ENCODE peak calls at places on chromosomes 3 and 15, in seven cellular contexts. Z is aorta; T is transverse colon; L is skeletal muscle cell; R is CD4-positive, alpha-beta memory T cell; C is heart right ventricle; W is Karpas-422. B is an unnamed sample.

GRCh38 chr3:12345141-12345561 is 56.3 kb downstream of the PPARG start:
- DNase-seq in Z (no peak), T (no peak), L (peak), W (no peak), R (no peak), C (no peak), B (no peak)

GRCh38 chr3:121651684-121652083 is 9.0 kb downstream of the HCLS1 start:
- DNase-seq in L (peak), W (no peak), Z (no peak), T (no peak), C (no peak), R (no peak), B (no peak)

GRCh38 chr15:74427607-74428441 is 5.9 kb downstream of the SEMA7A start:
- DNase-seq in W (no peak), T (no peak), C (no peak), L (no peak), R (no peak), Z (no peak), B (no peak)

GRCh38 chr3:116425126-116425525 is 20.2 kb downstream of the LSAMP start:
- DNase-seq in C (no peak), W (no peak), T (no peak), R (no peak), Z (no peak), L (no peak), B (no peak)

GRCh38 chr15:38367476-38367875 is 86.5 kb upstream of the FAM98B start:
- DNase-seq in R (no peak), W (no peak), L (peak), Z (no peak), C (no peak), T (no peak), B (no peak)

GRCh38 chr15:50128266-50128665 is 9.2 kb upstream of the ATP8B4 start:
- DNase-seq in Z (peak), T (peak), W (no peak), L (no peak), C (peak), R (no peak), B (peak)

GRCh38 chr3:174767853-174768382 is 91.2 kb upstream of the NAALADL2 start:
- DNase-seq in Z (no peak), C (no peak), T (no peak), L (peak), W (no peak), R (no peak), B (no peak)

GRCh38 chr15:71753346-71753745 is 57.0 kb upstream of the NR2E3 start:
- DNase-seq in T (no peak), R (no peak), L (peak), C (no peak), Z (no peak), W (no peak), B (no peak)

GRCh38 chr3:152909180-152909883 is 74.4 kb downstream of the P2RY1 start:
- DNase-seq in L (peak), W (no peak), R (no peak), T (no peak), Z (no peak), C (peak), B (peak)

GRCh38 chr3:165837058-165837525 is at the start of gene BCHE:
- DNase-seq in Z (no peak), L (peak), W (no peak), R (no peak), C (peak), T (no peak), B (peak)

GRCh38 chr3:61812517-61812916 is 251.1 kb downstream of the PTPRG start:
- DNase-seq in L (no peak), T (no peak), Z (no peak), W (no peak), R (no peak), C (no peak), B (no peak)

GRCh38 chr3:52216585-52217408 is 8.6 kb downstream of the TLR9 start:
- DNase-seq in W (no peak), Z (no peak), L (peak), R (peak), C (peak), T (peak), B (no peak)

GRCh38 chr3:12476238-12476897 is 7.9 kb upstream of the TSEN2 start:
- DNase-seq in W (no peak), C (no peak), T (no peak), R (no peak), Z (no peak), L (peak), B (no peak)

GRCh38 chr15:75720787-75721461 is 8.3 kb upstream of the CSPG4 start:
- DNase-seq in R (no peak), T (peak), C (no peak), L (no peak), Z (peak), W (peak), B (no peak)

GRCh38 chr15:60326824-60327654 is 70.7 kb downstream of the ANXA2 start:
- DNase-seq in T (no peak), Z (no peak), W (peak), L (no peak), R (no peak), C (peak), B (peak)

GRCh38 chr3:188185717-188186236 is 31.8 kb downstream of the LPP start:
- DNase-seq in W (peak), L (no peak), C (no peak), R (no peak), T (peak), Z (no peak), B (peak)

GRCh38 chr15:69161878-69162213 is 1.4 kb downstream of the GLCE start:
- DNase-seq in R (no peak), Z (no peak), T (no peak), L (no peak), C (no peak), W (no peak), B (no peak)

GRCh38 chr15:52678468-52679231 is 538 bp downstream of the ATOSA start:
- DNase-seq in T (peak), W (peak), C (peak), Z (peak), L (peak), R (peak), B (peak)

GRCh38 chr3:178257491-178257890 is 278.7 kb upstream of the KCNMB2 start:
- DNase-seq in T (no peak), R (no peak), Z (no peak), W (no peak), L (no peak), C (no peak), B (no peak)

GRCh38 chr3:77348244-77348855 is 308.5 kb downstream of the ROBO2 start:
- DNase-seq in T (no peak), Z (no peak), R (no peak), C (no peak), W (peak), L (no peak), B (peak)

GRCh38 chr15:66961407-66961884 is 104.0 kb upstream of the SMAD3 start:
- DNase-seq in C (no peak), Z (no peak), R (no peak), L (no peak), W (no peak), T (no peak), B (no peak)

GRCh38 chr3:44076221-44076829 is 165.4 kb upstream of the TOPAZ1 start:
- DNase-seq in R (no peak), L (no peak), Z (no peak), C (no peak), T (no peak), W (no peak), B (no peak)

GRCh38 chr3:98560911-98561310 is 29.1 kb downstream of the GPR15 start:
- DNase-seq in R (no peak), Z (no peak), L (no peak), T (no peak), C (no peak), W (no peak), B (no peak)

GRCh38 chr15:78012643-78013077 is 64.9 kb downstream of the TBC1D2B start:
- DNase-seq in T (peak), L (no peak), R (no peak), W (no peak), C (no peak), Z (no peak), B (no peak)

GRCh38 chr3:178260887-178261286 is 275.3 kb upstream of the KCNMB2 start:
- DNase-seq in R (no peak), L (no peak), W (no peak), Z (no peak), C (no peak), T (no peak), B (peak)

GRCh38 chr3:174334111-174334510 is 525.0 kb upstream of the NAALADL2 start:
- DNase-seq in W (no peak), R (no peak), Z (no peak), T (no peak), C (no peak), L (no peak), B (no peak)

GRCh38 chr3:129481783-129482332 is 41.8 kb downstream of the IFT122 start:
- DNase-seq in L (peak), Z (peak), C (no peak), T (no peak), W (no peak), R (peak), B (peak)

GRCh38 chr3:66144792-66145733 is 75.7 kb upstream of the SLC25A26 start:
- DNase-seq in Z (no peak), W (no peak), C (no peak), L (peak), R (no peak), T (no peak), B (no peak)

GRCh38 chr15:69809421-69809820 is 288.3 kb downstream of the TLE3 start:
- DNase-seq in L (no peak), T (no peak), W (no peak), Z (no peak), R (no peak), C (no peak), B (no peak)

GRCh38 chr3:165642761-165643432 is 194.3 kb downstream of the BCHE start:
- DNase-seq in C (peak), R (no peak), Z (no peak), L (peak), W (no peak), T (peak), B (no peak)

GRCh38 chr3:11415099-11415498 is 142.9 kb downstream of the ATG7 start:
- DNase-seq in R (no peak), T (no peak), Z (no peak), C (no peak), L (peak), W (no peak), B (no peak)

GRCh38 chr3:10448544-10448943 is 56.8 kb downstream of the ATP2B2 start:
- DNase-seq in L (no peak), Z (no peak), R (no peak), T (no peak), W (no peak), C (no peak), B (no peak)

GRCh38 chr3:38617586-38617985 is 31.9 kb downstream of the SCN5A start:
- DNase-seq in T (no peak), Z (peak), R (no peak), L (no peak), W (no peak), C (no peak), B (no peak)

GRCh38 chr3:51777985-51778384 is 1.1 kb downstream of the IQCF6 start:
- DNase-seq in C (peak), R (no peak), Z (peak), T (no peak), W (no peak), L (no peak), B (peak)

GRCh38 chr15:98277602-98278001 is 317.1 kb downstream of the ARRDC4 start:
- DNase-seq in T (no peak), Z (no peak), L (no peak), R (no peak), W (no peak), C (no peak), B (no peak)

GRCh38 chr15:61530769-61531168 is 301.7 kb upstream of the RORA start:
- DNase-seq in R (no peak), T (no peak), C (no peak), L (no peak), Z (no peak), W (no peak), B (no peak)

DNA sequence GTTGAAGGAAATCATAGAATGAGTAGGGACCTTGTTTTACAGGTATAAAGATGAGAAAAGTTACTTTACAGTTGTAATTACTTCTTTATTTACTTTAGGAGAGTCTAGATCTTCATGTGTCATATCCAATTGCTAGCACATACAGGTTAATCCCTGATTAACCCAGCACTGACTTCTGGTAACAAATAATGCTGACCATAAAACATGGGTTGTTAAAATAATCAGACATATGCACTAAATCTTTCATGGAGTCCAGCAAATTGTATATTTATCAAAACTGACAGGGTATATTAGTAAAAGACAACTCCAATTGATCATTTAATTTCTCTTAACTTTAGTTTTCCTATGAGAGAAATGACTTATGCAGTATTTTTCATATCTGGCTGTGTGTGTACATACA is 245.2 kb downstream of the NFKBIZ start:
- DNase-seq in Z (no peak), R (no peak), T (no peak), L (no peak), C (no peak), W (no peak), B (no peak)
- H3K4me3 ChIP-seq in Z (no peak), R (no peak), T (no peak), L (no peak), C (no peak), W (no peak), B (no peak)

DNA sequence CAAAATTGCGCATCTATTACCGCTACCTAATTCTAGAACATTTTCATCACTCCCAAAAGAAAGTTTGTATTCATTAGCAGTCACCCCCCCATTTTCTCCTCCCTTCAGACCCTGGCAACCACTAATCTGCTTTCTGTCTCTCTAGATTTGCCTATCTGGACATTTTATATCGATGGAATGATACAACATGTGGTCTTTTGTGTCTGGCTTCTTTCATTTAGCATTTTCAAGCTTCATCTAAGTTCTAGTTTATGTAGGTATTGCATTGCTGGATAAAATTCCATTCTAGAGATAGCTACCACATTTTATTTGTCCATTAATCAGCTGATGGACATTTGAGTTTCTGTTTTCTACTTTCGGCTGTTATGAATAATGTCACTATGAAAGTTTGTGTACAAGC is 38.4 kb downstream of the SLMAP start:
- DNase-seq in L (no peak), T (no peak), R (no peak), W (no peak), Z (no peak), C (no peak), B (no peak)
- H3K4me3 ChIP-seq in L (no peak), T (no peak), R (no peak), W (no peak), Z (no peak), C (no peak), B (no peak)

GRCh38 chr3:189534546-189534945 is 96.6 kb upstream of the TP63 start:
- DNase-seq in T (no peak), W (no peak), R (no peak), L (no peak), Z (no peak), C (no peak), B (no peak)
- H3K4me3 ChIP-seq in T (no peak), W (no peak), R (no peak), L (no peak), Z (no peak), C (no peak), B (no peak)

GRCh38 chr15:65182538-65182937 is 2.6 kb downstream of the CLPX start:
- DNase-seq in Z (no peak), L (no peak), T (no peak), C (no peak), R (no peak), W (peak), B (no peak)
- H3K4me3 ChIP-seq in Z (no peak), L (no peak), T (no peak), C (no peak), R (no peak), W (peak), B (no peak)

DNA sequence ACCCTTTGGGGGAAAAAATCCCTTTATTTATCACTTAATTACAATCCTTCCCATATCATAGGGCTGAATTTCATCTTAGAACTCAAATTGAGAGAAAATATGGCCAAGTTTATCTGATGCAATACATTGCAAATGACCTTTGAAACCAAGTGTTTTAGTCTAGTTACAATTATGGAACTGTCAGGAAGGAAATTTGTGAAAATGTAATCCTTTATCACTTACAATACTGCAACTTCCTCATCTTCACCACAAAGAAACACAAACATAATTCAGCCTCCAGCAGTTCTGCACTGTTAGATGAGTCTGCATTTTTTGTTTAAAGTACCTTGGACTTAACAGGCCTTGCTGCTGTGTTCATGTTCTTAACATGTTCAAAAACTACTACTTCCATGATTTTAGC is 4.6 kb downstream of the CCPG1 start:
- DNase-seq in W (peak), L (no peak), R (no peak), T (no peak), Z (no peak), C (no peak), B (no peak)
- H3K4me3 ChIP-seq in W (peak), L (no peak), R (no peak), T (no peak), Z (no peak), C (no peak), B (no peak)

GRCh38 chr3:45124379-45124778 is 21.8 kb downstream of the CDCP1 start:
- DNase-seq in T (no peak), R (no peak), Z (peak), C (no peak), W (no peak), L (no peak), B (no peak)
- H3K4me3 ChIP-seq in T (no peak), R (no peak), Z (no peak), C (no peak), W (no peak), L (no peak), B (no peak)